ENCODE peak calls at places on chromosomes 16 and 17, in seven cellular contexts. X is MCF 10A; Z is fibroblast of lung; I is HEK293T; Y is SK-N-SH; F is stimulated activated CD8-positive, alpha-beta memory T cell treated with anti-CD3 and anti-CD28 coated beads, Interleukin-12 subunit alpha, Interleukin-12 subunit beta, amount 100 ng/mL, for 1 hour; D is T-helper 1 cell. S is an unnamed sample.

GRCh38 chr17:55284001-55284884 is 19.5 kb downstream of the HLF start:
- DNase-seq in X (no peak), Z (no peak), I (no peak), Y (no peak), F (no peak), D (no peak), S (no peak)

GRCh38 chr17:47862621-47863440 is 11.9 kb upstream of the SP6 start:
- DNase-seq in X (peak), Z (peak), I (no peak), Y (no peak), F (no peak), D (no peak), S (no peak)

GRCh38 chr17:65554568-65555223 is 6.8 kb downstream of the AXIN2 start:
- DNase-seq in X (no peak), Z (peak), I (no peak), Y (no peak), F (no peak), D (no peak), S (no peak)

GRCh38 chr16:89491238-89491869 is 993 bp upstream of the ANKRD11 start:
- DNase-seq in X (peak), Z (no peak), I (no peak), Y (peak), F (no peak), D (no peak), S (no peak)

GRCh38 chr16:7278636-7279035 is 54.0 kb upstream of the RBFOX1 start:
- DNase-seq in X (no peak), Z (no peak), I (no peak), Y (no peak), F (no peak), D (no peak), S (no peak)

GRCh38 chr17:29929006-29929543 is 953 bp downstream of the SSH2 start:
- DNase-seq in X (peak), Z (peak), I (peak), Y (peak), F (no peak), D (no peak), S (no peak)

GRCh38 chr16:3047387-3047720 is 993 bp downstream of the MMP25 start:
- DNase-seq in X (no peak), Z (no peak), I (no peak), Y (no peak), F (no peak), D (no peak), S (no peak)

GRCh38 chr17:82217530-82218204 is 5.0 kb upstream of the CCDC57 start:
- DNase-seq in X (peak), Z (peak), I (no peak), Y (peak), F (no peak), D (no peak), S (peak)

GRCh38 chr16:14366974-14367707 is 262.9 kb downstream of the PARN start:
- DNase-seq in X (no peak), Z (no peak), I (no peak), Y (no peak), F (no peak), D (no peak), S (no peak)

GRCh38 chr16:87895641-87896141 is 26.4 kb upstream of the SLC7A5 start:
- DNase-seq in X (peak), Z (peak), I (no peak), Y (no peak), F (peak), D (no peak), S (no peak)

GRCh38 chr17:58809564-58809936 is 53.9 kb downstream of the PPM1E start:
- DNase-seq in X (no peak), Z (no peak), I (no peak), Y (no peak), F (no peak), D (no peak), S (no peak)

GRCh38 chr17:80263253-80264047 is 2.8 kb downstream of the RNF213 start:
- DNase-seq in X (no peak), Z (no peak), I (no peak), Y (peak), F (peak), D (peak), S (no peak)

GRCh38 chr17:3959921-3960601 is 4.2 kb downstream of the ATP2A3 start:
- DNase-seq in X (no peak), Z (no peak), I (no peak), Y (no peak), F (no peak), D (no peak), S (no peak)

GRCh38 chr17:28369684-28370034 is 448 bp downstream of the VTN start:
- DNase-seq in X (peak), Z (no peak), I (no peak), Y (no peak), F (no peak), D (no peak), S (no peak)

GRCh38 chr16:81808933-81809480 is 29.9 kb downstream of the PLCG2 start:
- DNase-seq in X (no peak), Z (no peak), I (no peak), Y (no peak), F (no peak), D (no peak), S (no peak)

GRCh38 chr17:6456914-6457687 is 12.8 kb downstream of the PIMREG start:
- DNase-seq in X (peak), Z (peak), I (no peak), Y (no peak), F (no peak), D (no peak), S (no peak)

GRCh38 chr16:58299757-58300349 is 5.0 kb upstream of the PRSS54 start:
- DNase-seq in X (peak), Z (peak), I (peak), Y (no peak), F (peak), D (no peak), S (no peak)

GRCh38 chr16:77834600-77834963 is 46.2 kb downstream of the VAT1L start:
- DNase-seq in X (no peak), Z (peak), I (no peak), Y (peak), F (no peak), D (no peak), S (no peak)

GRCh38 chr17:45730192-45730591 is 53.9 kb upstream of the CRHR1 start:
- DNase-seq in X (no peak), Z (no peak), I (no peak), Y (no peak), F (no peak), D (no peak), S (no peak)

GRCh38 chr17:5921919-5922318 is 148.3 kb upstream of the WSCD1 start:
- DNase-seq in X (peak), Z (peak), I (no peak), Y (no peak), F (no peak), D (no peak), S (no peak)

GRCh38 chr16:69199382-69199781 is 12.4 kb downstream of the SNTB2 start:
- DNase-seq in X (peak), Z (peak), I (no peak), Y (no peak), F (no peak), D (no peak), S (no peak)

GRCh38 chr16:29678691-29679267 is at the start of gene QPRT:
- DNase-seq in X (no peak), Z (peak), I (peak), Y (peak), F (no peak), D (no peak), S (no peak)

GRCh38 chr17:32111141-32111771 is 31.0 kb upstream of the RHOT1 start:
- DNase-seq in X (peak), Z (peak), I (peak), Y (peak), F (no peak), D (peak), S (no peak)

GRCh38 chr17:34598161-34598776 is 18.9 kb downstream of the TMEM132E start:
- DNase-seq in X (no peak), Z (no peak), I (no peak), Y (peak), F (no peak), D (no peak), S (no peak)

GRCh38 chr17:61284174-61284573 is 115.5 kb upstream of the TBX2 start:
- DNase-seq in X (no peak), Z (peak), I (no peak), Y (no peak), F (no peak), D (no peak), S (no peak)

GRCh38 chr17:51764387-51764971 is 394.0 kb downstream of the CA10 start:
- DNase-seq in X (peak), Z (peak), I (peak), Y (peak), F (peak), D (peak), S (no peak)

GRCh38 chr16:27315333-27316037 is 1.7 kb downstream of the IL4R start:
- DNase-seq in X (peak), Z (peak), I (no peak), Y (no peak), F (no peak), D (peak), S (no peak)

GRCh38 chr16:13392341-13392740 is 490.9 kb downstream of the SHISA9 start:
- DNase-seq in X (no peak), Z (no peak), I (no peak), Y (no peak), F (no peak), D (no peak), S (no peak)

GRCh38 chr16:84137769-84138357 is 7.1 kb downstream of the HSDL1 start:
- DNase-seq in X (no peak), Z (no peak), I (no peak), Y (no peak), F (no peak), D (no peak), S (no peak)

GRCh38 chr16:354971-355441 is 2.5 kb upstream of the AXIN1 start:
- DNase-seq in X (no peak), Z (no peak), I (no peak), Y (no peak), F (peak), D (no peak), S (no peak)

GRCh38 chr16:82231021-82231787 is 61.2 kb upstream of the MPHOSPH6 start:
- DNase-seq in X (no peak), Z (no peak), I (no peak), Y (no peak), F (no peak), D (no peak), S (no peak)